ENCODE peak calls at places on chromosomes 7 and 10, in four cellular contexts. One of them, this sample, is unnamed.

GRCh38 chr7:23000597-23001360 is 13.2 kb downstream of the HYCC1 start:
- DNase-seq in SK-N-SH: no peak
- DNase-seq in sigmoid colon: no peak
- DNase-seq in ascending aorta: no peak
- DNase-seq in this sample: no peak

GRCh38 chr7:132815696-132816334 is 239.5 kb upstream of the PLXNA4 start:
- DNase-seq in sigmoid colon: no peak
- DNase-seq in SK-N-SH: no peak
- DNase-seq in ascending aorta: no peak
- DNase-seq in this sample: peak

GRCh38 chr10:5659702-5660528 is 6.5 kb downstream of the ASB13 start:
- DNase-seq in SK-N-SH: no peak
- DNase-seq in sigmoid colon: no peak
- DNase-seq in ascending aorta: no peak
- DNase-seq in this sample: peak

GRCh38 chr10:126950401-126951105 is 45.3 kb downstream of the DOCK1 start:
- DNase-seq in sigmoid colon: no peak
- DNase-seq in ascending aorta: no peak
- DNase-seq in SK-N-SH: no peak
- DNase-seq in this sample: no peak

GRCh38 chr7:1093916-1094508 is 6.1 kb downstream of the GPER1 start:
- DNase-seq in sigmoid colon: no peak
- DNase-seq in ascending aorta: no peak
- DNase-seq in SK-N-SH: no peak
- DNase-seq in this sample: no peak

GRCh38 chr10:24351883-24352778 is 143.2 kb downstream of the KIAA1217 start:
- DNase-seq in sigmoid colon: no peak
- DNase-seq in ascending aorta: no peak
- DNase-seq in SK-N-SH: no peak
- DNase-seq in this sample: no peak

GRCh38 chr7:100674441-100675407 is 1.2 kb downstream of the GNB2 start:
- DNase-seq in sigmoid colon: peak
- DNase-seq in SK-N-SH: peak
- DNase-seq in ascending aorta: no peak
- DNase-seq in this sample: no peak

GRCh38 chr10:89029785-89030437 is 39.3 kb downstream of the FAS start:
- DNase-seq in SK-N-SH: peak
- DNase-seq in ascending aorta: peak
- DNase-seq in sigmoid colon: peak
- DNase-seq in this sample: peak

GRCh38 chr10:119445935-119446317 is 96.6 kb downstream of the RGS10 start:
- DNase-seq in SK-N-SH: no peak
- DNase-seq in sigmoid colon: no peak
- DNase-seq in ascending aorta: no peak
- DNase-seq in this sample: no peak

GRCh38 chr7:69996132-69996531 is 397.9 kb downstream of the AUTS2 start:
- DNase-seq in ascending aorta: no peak
- DNase-seq in sigmoid colon: no peak
- DNase-seq in SK-N-SH: no peak
- DNase-seq in this sample: no peak

GRCh38 chr10:14384096-14384730 is 53.5 kb upstream of the FRMD4A start:
- DNase-seq in SK-N-SH: no peak
- DNase-seq in ascending aorta: no peak
- DNase-seq in sigmoid colon: no peak
- DNase-seq in this sample: no peak

GRCh38 chr10:66827353-66827752 is 98.5 kb upstream of the LRRTM3 start:
- DNase-seq in SK-N-SH: no peak
- DNase-seq in ascending aorta: no peak
- DNase-seq in sigmoid colon: no peak
- DNase-seq in this sample: peak

GRCh38 chr7:115477193-115477651 is 553.3 kb downstream of the TFEC start:
- DNase-seq in SK-N-SH: no peak
- DNase-seq in ascending aorta: no peak
- DNase-seq in sigmoid colon: no peak
- DNase-seq in this sample: no peak
- H3K4me3 ChIP-seq in SK-N-SH: no peak
- H3K4me3 ChIP-seq in ascending aorta: peak
- H3K4me3 ChIP-seq in sigmoid colon: peak
- H3K4me3 ChIP-seq in this sample: peak

DNA sequence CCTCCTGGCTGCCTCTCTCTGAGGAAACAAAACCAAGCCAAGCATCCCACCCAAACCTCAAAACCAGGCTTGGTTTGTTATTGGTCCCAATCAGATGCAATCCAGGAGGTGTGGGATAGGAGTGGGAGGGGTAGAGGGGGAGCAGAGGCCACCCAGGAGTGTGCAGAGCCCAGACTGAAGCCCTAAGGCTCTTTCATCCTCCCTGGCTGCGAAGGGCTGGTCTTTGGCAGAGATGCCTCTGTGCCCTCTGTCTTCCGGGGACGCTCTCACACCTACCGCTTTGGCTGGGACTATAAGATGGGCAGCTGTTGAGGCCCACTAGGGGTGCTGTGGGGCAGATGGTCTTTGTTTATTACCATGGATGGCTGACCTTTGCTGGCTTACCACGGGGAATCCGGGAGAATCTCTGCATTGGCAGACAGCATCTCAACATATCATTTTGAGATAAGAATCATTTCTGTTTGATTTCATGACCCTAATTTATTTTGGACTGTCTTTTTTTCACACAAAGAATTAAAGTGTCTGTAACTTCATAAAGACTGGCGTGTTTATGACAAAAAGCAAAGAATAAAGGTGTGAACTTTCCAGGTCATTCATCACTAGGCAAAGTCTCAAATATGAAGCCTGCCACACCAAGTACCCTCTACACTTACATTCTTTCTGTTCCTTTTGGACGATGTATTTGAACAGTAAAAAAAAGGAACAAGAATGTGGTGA is 6.5 kb upstream of the DENND2A start:
- DNase-seq in sigmoid colon: peak
- DNase-seq in ascending aorta: no peak
- DNase-seq in SK-N-SH: peak
- DNase-seq in this sample: no peak
- TF ChIP-seq CTCF in sigmoid colon: peak
- TF ChIP-seq CTCF in ascending aorta: no peak
- TF ChIP-seq CTCF in SK-N-SH: peak
- TF ChIP-seq CTCF in this sample: peak

GRCh38 chr7:130940907-130941306 is 206.9 kb upstream of the KLF14 start:
- DNase-seq in sigmoid colon: no peak
- DNase-seq in ascending aorta: no peak
- DNase-seq in SK-N-SH: no peak
- DNase-seq in this sample: no peak

GRCh38 chr7:130943336-130943901 is 209.4 kb upstream of the KLF14 start:
- DNase-seq in ascending aorta: no peak
- DNase-seq in SK-N-SH: no peak
- DNase-seq in sigmoid colon: no peak
- DNase-seq in this sample: peak

GRCh38 chr7:130941322-130942210 is 207.6 kb upstream of the KLF14 start:
- DNase-seq in SK-N-SH: no peak
- DNase-seq in sigmoid colon: no peak
- DNase-seq in ascending aorta: no peak
- DNase-seq in this sample: no peak

GRCh38 chr7:130943981-130944380 is 210.0 kb upstream of the KLF14 start:
- DNase-seq in sigmoid colon: no peak
- DNase-seq in SK-N-SH: no peak
- DNase-seq in ascending aorta: no peak
- DNase-seq in this sample: no peak

GRCh38 chr7:130942211-130942964 is 208.4 kb upstream of the KLF14 start:
- DNase-seq in sigmoid colon: no peak
- DNase-seq in SK-N-SH: no peak
- DNase-seq in ascending aorta: no peak
- DNase-seq in this sample: no peak
- H3K4me3 ChIP-seq in sigmoid colon: no peak
- H3K4me3 ChIP-seq in SK-N-SH: no peak
- H3K4me3 ChIP-seq in ascending aorta: peak
- H3K4me3 ChIP-seq in this sample: peak

GRCh38 chr7:152615052-152615741 is 60.7 kb downstream of the XRCC2 start:
- DNase-seq in ascending aorta: no peak
- DNase-seq in sigmoid colon: no peak
- DNase-seq in SK-N-SH: peak
- DNase-seq in this sample: no peak

GRCh38 chr7:152618427-152618826 is 57.5 kb downstream of the XRCC2 start:
- DNase-seq in sigmoid colon: no peak
- DNase-seq in ascending aorta: no peak
- DNase-seq in SK-N-SH: no peak
- DNase-seq in this sample: no peak

GRCh38 chr7:152617056-152617455 is 58.9 kb downstream of the XRCC2 start:
- DNase-seq in sigmoid colon: no peak
- DNase-seq in SK-N-SH: no peak
- DNase-seq in ascending aorta: no peak
- DNase-seq in this sample: no peak

GRCh38 chr7:152621426-152621825 is 54.5 kb downstream of the XRCC2 start:
- DNase-seq in sigmoid colon: no peak
- DNase-seq in SK-N-SH: no peak
- DNase-seq in ascending aorta: no peak
- DNase-seq in this sample: no peak

DNA sequence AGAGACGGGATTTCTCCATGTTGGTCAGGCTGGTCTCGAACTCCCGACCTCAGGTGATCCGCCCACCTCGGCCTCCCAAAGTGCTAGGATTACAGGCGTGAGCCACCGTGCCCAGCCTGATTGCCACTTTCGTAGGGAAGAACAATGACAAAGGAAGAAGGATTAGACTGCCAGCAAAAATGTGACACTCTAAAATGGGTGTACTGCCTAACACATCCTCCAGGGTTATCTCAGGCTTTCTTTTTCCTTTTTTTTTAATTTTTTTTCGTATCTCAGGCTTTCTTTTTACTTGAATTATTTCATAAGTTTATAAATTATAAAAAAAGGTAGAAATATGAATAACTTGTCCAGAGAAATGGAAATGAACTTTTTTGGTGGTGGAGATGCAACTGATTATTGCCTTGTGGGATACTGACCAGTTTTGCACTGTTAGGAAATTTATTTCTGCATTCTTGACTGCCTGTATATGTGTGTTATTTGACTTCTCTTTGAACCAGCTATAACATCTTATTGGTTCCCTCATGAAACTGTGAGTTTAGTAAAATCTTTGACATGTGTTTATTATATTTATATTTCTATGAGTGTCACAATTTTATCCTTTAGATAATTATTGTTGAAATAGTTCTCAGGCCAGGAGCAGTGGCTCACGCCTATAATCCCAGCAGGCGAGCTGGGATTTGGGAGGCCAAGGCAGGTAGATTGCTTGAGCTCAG is 56.8 kb downstream of the XRCC2 start:
- DNase-seq in SK-N-SH: no peak
- DNase-seq in ascending aorta: no peak
- DNase-seq in sigmoid colon: no peak
- DNase-seq in this sample: no peak
- TF ChIP-seq CTCF in SK-N-SH: no peak
- TF ChIP-seq CTCF in ascending aorta: no peak
- TF ChIP-seq CTCF in sigmoid colon: no peak
- TF ChIP-seq CTCF in this sample: no peak

GRCh38 chr10:86221442-86222335 is 144.9 kb downstream of the GRID1 start:
- DNase-seq in ascending aorta: no peak
- DNase-seq in sigmoid colon: no peak
- DNase-seq in SK-N-SH: no peak
- DNase-seq in this sample: no peak

GRCh38 chr10:86222336-86222650 is 144.3 kb downstream of the GRID1 start:
- DNase-seq in SK-N-SH: no peak
- DNase-seq in ascending aorta: no peak
- DNase-seq in sigmoid colon: no peak
- DNase-seq in this sample: no peak

GRCh38 chr10:86218842-86219241 is 147.8 kb downstream of the GRID1 start:
- DNase-seq in SK-N-SH: no peak
- DNase-seq in sigmoid colon: no peak
- DNase-seq in ascending aorta: no peak
- DNase-seq in this sample: no peak

GRCh38 chr10:86219271-86219670 is 147.3 kb downstream of the GRID1 start:
- DNase-seq in ascending aorta: no peak
- DNase-seq in sigmoid colon: no peak
- DNase-seq in SK-N-SH: no peak
- DNase-seq in this sample: no peak

GRCh38 chr10:86220626-86221025 is 146.0 kb downstream of the GRID1 start:
- DNase-seq in SK-N-SH: no peak
- DNase-seq in ascending aorta: no peak
- DNase-seq in sigmoid colon: no peak
- DNase-seq in this sample: no peak
- H3K4me3 ChIP-seq in SK-N-SH: no peak
- H3K4me3 ChIP-seq in ascending aorta: no peak
- H3K4me3 ChIP-seq in sigmoid colon: no peak
- H3K4me3 ChIP-seq in this sample: no peak

GRCh38 chr10:84665211-84665610 is 336.8 kb downstream of the CCSER2 start:
- DNase-seq in sigmoid colon: no peak
- DNase-seq in SK-N-SH: no peak
- DNase-seq in ascending aorta: no peak
- DNase-seq in this sample: no peak
- TF ChIP-seq CTCF in sigmoid colon: no peak
- TF ChIP-seq CTCF in SK-N-SH: no peak
- TF ChIP-seq CTCF in ascending aorta: no peak
- TF ChIP-seq CTCF in this sample: no peak

GRCh38 chr10:86956195-86956840 is 1.1 kb downstream of the MMRN2 start:
- DNase-seq in ascending aorta: peak
- DNase-seq in SK-N-SH: no peak
- DNase-seq in sigmoid colon: peak
- DNase-seq in this sample: no peak

GRCh38 chr10:86953747-86954680 is 3.4 kb downstream of the MMRN2 start:
- DNase-seq in sigmoid colon: peak
- DNase-seq in SK-N-SH: no peak
- DNase-seq in ascending aorta: no peak
- DNase-seq in this sample: no peak

GRCh38 chr10:86956841-86957448 is 470 bp downstream of the MMRN2 start:
- DNase-seq in ascending aorta: no peak
- DNase-seq in sigmoid colon: no peak
- DNase-seq in SK-N-SH: peak
- DNase-seq in this sample: no peak

GRCh38 chr10:86955501-86956194 is 1.8 kb downstream of the MMRN2 start:
- DNase-seq in SK-N-SH: no peak
- DNase-seq in sigmoid colon: no peak
- DNase-seq in ascending aorta: peak
- DNase-seq in this sample: no peak

DNA sequence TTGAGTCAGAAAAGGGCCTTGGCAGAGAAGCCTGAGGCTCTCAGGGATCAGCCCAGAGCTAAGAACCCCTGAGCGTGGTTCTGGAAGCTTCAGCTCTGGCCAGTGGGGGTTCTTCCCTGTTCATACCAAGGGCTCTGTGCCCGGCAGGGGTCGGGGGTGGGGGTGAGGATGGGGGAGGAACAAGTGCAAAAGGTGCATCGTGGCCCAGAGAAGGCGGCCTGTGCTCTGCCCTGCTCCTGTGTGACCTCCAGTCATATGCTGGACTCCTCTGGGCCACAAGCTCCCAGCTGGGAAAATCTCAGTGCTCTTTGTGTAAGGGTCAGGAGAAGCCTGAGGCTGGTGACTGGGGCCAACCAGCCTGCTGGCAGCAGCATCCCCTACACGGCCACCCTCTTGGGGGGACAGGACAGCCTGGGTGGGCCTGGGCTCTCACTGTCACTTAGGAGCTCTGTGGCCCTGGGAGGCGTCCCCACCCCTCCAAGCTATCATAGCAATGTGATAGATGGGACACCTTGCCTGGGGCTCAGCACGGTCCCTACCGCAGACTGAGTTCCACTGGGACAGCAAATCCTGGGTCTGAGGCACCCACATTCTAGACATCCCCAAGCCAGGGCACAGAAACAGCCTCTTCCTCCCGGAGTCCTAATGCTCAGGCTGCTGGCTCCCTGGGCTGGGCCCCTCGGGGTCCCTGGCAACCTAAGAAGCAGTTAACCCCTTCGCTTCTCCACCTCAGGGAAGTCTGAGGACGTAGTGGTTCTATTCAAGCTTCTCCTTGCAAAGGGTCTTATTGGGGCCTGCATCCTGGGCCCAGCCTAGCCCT is 2.5 kb downstream of the MMRN2 start:
- DNase-seq in ascending aorta: no peak
- DNase-seq in sigmoid colon: peak
- DNase-seq in SK-N-SH: no peak
- DNase-seq in this sample: no peak
- H3K4me3 ChIP-seq in ascending aorta: no peak
- H3K4me3 ChIP-seq in sigmoid colon: no peak
- H3K4me3 ChIP-seq in SK-N-SH: no peak
- H3K4me3 ChIP-seq in this sample: no peak